ENCODE peak calls at places on chromosomes 11 and 22, in nine cellular contexts. X is CD8-positive, alpha-beta memory T cell; R is CD8-positive, alpha-beta T cell; A is neural progenitor cell; K is body of pancreas; O is effector memory CD4-positive, alpha-beta T cell; F is AG04450; B is adrenal gland; E is uterus. L is an unnamed sample.

GRCh38 chr11:35031869-35032268 is 107.1 kb upstream of the CD44 start:
- DNase-seq in X (no peak), R (no peak), A (no peak), K (no peak), O (no peak), F (no peak), B (no peak), E (no peak), L (no peak)

GRCh38 chr11:65388731-65389130 is 2.3 kb downstream of the FRMD8 start:
- DNase-seq in X (no peak), R (no peak), A (no peak), K (no peak), O (no peak), F (no peak), B (no peak), E (no peak), L (no peak)

GRCh38 chr11:71949034-71949433 is 20.2 kb downstream of the RNF121 start:
- DNase-seq in X (no peak), R (no peak), A (no peak), K (no peak), O (no peak), F (no peak), B (no peak), E (no peak), L (no peak)

GRCh38 chr22:22075382-22076163 is 93.0 kb upstream of the TOP3B start:
- DNase-seq in X (no peak), R (no peak), A (no peak), K (no peak), O (no peak), F (no peak), B (no peak), E (no peak), L (no peak)

GRCh38 chr11:46665356-46665755 is 35.1 kb downstream of the ARHGAP1 start:
- DNase-seq in X (no peak), R (no peak), A (no peak), K (no peak), O (no peak), F (no peak), B (no peak), E (no peak), L (no peak)

GRCh38 chr22:44020981-44021380 is 3.1 kb upstream of the PARVB start:
- DNase-seq in X (no peak), R (no peak), A (no peak), K (no peak), O (no peak), F (no peak), B (no peak), E (no peak), L (no peak)

GRCh38 chr22:37237371-37238268 is 6.4 kb downstream of the RAC2 start:
- DNase-seq in X (no peak), R (peak), A (no peak), K (no peak), O (no peak), F (no peak), B (no peak), E (no peak), L (no peak)

GRCh38 chr11:120208777-120209176 is 2.1 kb upstream of the OAF start:
- DNase-seq in X (no peak), R (no peak), A (no peak), K (peak), O (no peak), F (no peak), B (peak), E (peak), L (no peak)

GRCh38 chr11:114288139-114288538 is 8.1 kb upstream of the NNMT start:
- DNase-seq in X (no peak), R (no peak), A (no peak), K (no peak), O (no peak), F (no peak), B (no peak), E (no peak), L (no peak)

GRCh38 chr11:9529333-9529648 is 44.2 kb upstream of the WEE1 start:
- DNase-seq in X (no peak), R (no peak), A (no peak), K (peak), O (no peak), F (no peak), B (peak), E (peak), L (no peak)

GRCh38 chr11:10301656-10302293 is 3.1 kb upstream of the ADM start:
- DNase-seq in X (no peak), R (no peak), A (no peak), K (no peak), O (no peak), F (no peak), B (no peak), E (no peak), L (no peak)

GRCh38 chr22:35900483-35901168 is 128.0 kb downstream of the RBFOX2 start:
- DNase-seq in X (peak), R (no peak), A (no peak), K (no peak), O (no peak), F (no peak), B (no peak), E (no peak), L (no peak)

GRCh38 chr22:19115628-19116027 is 6.6 kb downstream of the DGCR2 start:
- DNase-seq in X (no peak), R (no peak), A (no peak), K (no peak), O (no peak), F (no peak), B (no peak), E (no peak), L (no peak)

GRCh38 chr11:126592496-126593410 is 237.3 kb downstream of the ST3GAL4 start:
- DNase-seq in X (no peak), R (no peak), A (peak), K (no peak), O (no peak), F (no peak), B (no peak), E (no peak), L (no peak)

GRCh38 chr11:79313513-79313912 is 127.3 kb downstream of the TENM4 start:
- DNase-seq in X (no peak), R (no peak), A (no peak), K (no peak), O (no peak), F (no peak), B (no peak), E (no peak), L (no peak)

GRCh38 chr11:10895285-10895684 is 37.4 kb upstream of the ZBED5 start:
- DNase-seq in X (no peak), R (no peak), A (no peak), K (no peak), O (no peak), F (no peak), B (no peak), E (no peak), L (no peak)

GRCh38 chr22:19524170-19525115 is at the start of gene CLDN5:
- DNase-seq in X (no peak), R (no peak), A (peak), K (no peak), O (no peak), F (no peak), B (peak), E (peak), L (no peak)

GRCh38 chr11:101061606-101062005 is 68.0 kb downstream of the PGR start:
- DNase-seq in X (no peak), R (no peak), A (no peak), K (no peak), O (no peak), F (no peak), B (no peak), E (no peak), L (no peak)

GRCh38 chr11:126628790-126629621 is 273.5 kb downstream of the ST3GAL4 start:
- DNase-seq in X (no peak), R (no peak), A (no peak), K (no peak), O (no peak), F (peak), B (no peak), E (no peak), L (no peak)

GRCh38 chr11:19595840-19596751 is 116.5 kb upstream of the NAV2 start:
- DNase-seq in X (no peak), R (no peak), A (no peak), K (no peak), O (no peak), F (peak), B (peak), E (peak), L (no peak)

GRCh38 chr11:119615003-119615878 is 113.8 kb downstream of the NECTIN1 start:
- DNase-seq in X (no peak), R (no peak), A (no peak), K (peak), O (no peak), F (peak), B (no peak), E (no peak), L (no peak)

GRCh38 chr11:85884581-85885021 is 29.4 kb downstream of the CCDC83 start:
- DNase-seq in X (no peak), R (no peak), A (no peak), K (no peak), O (no peak), F (no peak), B (no peak), E (no peak), L (no peak)

GRCh38 chr22:28012811-28013460 is 93.9 kb upstream of the PITPNB start:
- DNase-seq in X (no peak), R (no peak), A (no peak), K (no peak), O (no peak), F (no peak), B (no peak), E (no peak), L (no peak)

GRCh38 chr22:36363378-36363931 is 24.3 kb downstream of the MYH9 start:
- DNase-seq in X (no peak), R (no peak), A (no peak), K (peak), O (no peak), F (no peak), B (no peak), E (no peak), L (no peak)

GRCh38 chr11:94007426-94007825 is 13.7 kb upstream of the HEPHL1 start:
- DNase-seq in X (no peak), R (no peak), A (no peak), K (no peak), O (no peak), F (no peak), B (no peak), E (no peak), L (no peak)

GRCh38 chr11:65479184-65480145 is 19.4 kb upstream of the MALAT1 start:
- DNase-seq in X (no peak), R (no peak), A (peak), K (peak), O (no peak), F (no peak), B (peak), E (peak), L (no peak)

GRCh38 chr11:86795962-86796361 is 4.4 kb upstream of the PRSS23 start:
- DNase-seq in X (no peak), R (no peak), A (no peak), K (no peak), O (no peak), F (no peak), B (no peak), E (no peak), L (no peak)

GRCh38 chr22:23752750-23753149 is 1.5 kb downstream of the VPREB3 start:
- DNase-seq in X (no peak), R (no peak), A (no peak), K (no peak), O (no peak), F (no peak), B (no peak), E (no peak), L (no peak)

GRCh38 chr11:46327829-46328228 is 19.4 kb upstream of the DGKZ start:
- DNase-seq in X (no peak), R (no peak), A (no peak), K (no peak), O (no peak), F (no peak), B (no peak), E (no peak), L (no peak)

GRCh38 chr11:19816040-19816439 is 103.4 kb downstream of the NAV2 start:
- DNase-seq in X (no peak), R (no peak), A (no peak), K (peak), O (no peak), F (no peak), B (no peak), E (no peak), L (no peak)

GRCh38 chr11:114883472-114883871 is 205.1 kb downstream of the NXPE2 start:
- DNase-seq in X (no peak), R (no peak), A (no peak), K (no peak), O (no peak), F (no peak), B (no peak), E (no peak), L (no peak)

GRCh38 chr11:925158-925495 is 543 bp upstream of the AP2A2 start:
- DNase-seq in X (no peak), R (no peak), A (peak), K (no peak), O (no peak), F (no peak), B (peak), E (peak), L (peak)
- H3K27ac ChIP-seq in X (peak), R (no peak), A (no peak), K (peak), O (no peak), F (no peak), B (no peak), E (peak), L (no peak)

DNA sequence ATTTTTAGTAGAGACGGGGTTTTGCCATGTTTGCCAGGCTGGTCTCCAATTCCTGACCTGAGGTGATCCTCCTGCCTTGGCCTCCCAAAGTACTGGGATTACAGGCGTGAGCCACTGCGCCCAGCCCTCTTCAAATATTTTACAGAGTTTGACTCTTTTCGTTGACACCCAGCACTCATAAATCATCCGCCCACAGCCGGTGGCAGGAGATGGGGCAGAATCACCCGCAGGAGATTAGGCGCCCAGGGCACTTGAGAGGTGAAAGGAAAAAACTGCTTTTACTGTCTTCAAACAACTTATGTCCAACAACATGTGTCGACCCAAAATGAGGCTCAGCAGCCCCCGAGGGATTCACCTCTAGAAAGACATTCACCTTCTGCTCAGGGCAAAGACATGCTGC is 56.9 kb downstream of the OSBP2 start:
- DNase-seq in X (no peak), R (no peak), A (no peak), K (no peak), O (no peak), F (no peak), B (no peak), E (no peak), L (no peak)
- H3K27ac ChIP-seq in X (no peak), R (no peak), A (no peak), K (no peak), O (no peak), F (no peak), B (no peak), E (no peak), L (no peak)

GRCh38 chr22:42610211-42610610 is 4.5 kb downstream of the POLDIP3 start:
- DNase-seq in X (no peak), R (no peak), A (no peak), K (no peak), O (no peak), F (no peak), B (no peak), E (no peak), L (no peak)
- H3K27ac ChIP-seq in X (no peak), R (no peak), A (no peak), K (peak), O (no peak), F (peak), B (no peak), E (no peak), L (no peak)

DNA sequence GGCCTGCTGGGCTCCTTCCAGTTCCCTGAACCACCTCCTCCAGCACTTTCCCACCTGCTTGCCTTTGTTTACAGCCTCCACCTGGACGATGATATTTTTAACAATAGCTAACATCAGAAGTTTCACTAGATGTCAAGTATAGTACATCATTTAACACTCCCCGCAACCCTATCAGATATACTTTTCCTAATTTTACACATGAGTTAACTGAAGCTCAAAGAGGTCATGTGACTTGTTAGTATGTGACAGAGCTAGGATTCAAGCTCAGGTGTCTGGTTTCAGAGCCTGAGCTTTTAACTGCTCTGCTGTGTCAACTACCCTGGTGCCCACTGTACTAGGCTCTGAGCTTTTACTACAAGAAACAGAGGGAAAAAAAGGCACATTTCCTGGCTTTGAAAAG is 14.3 kb upstream of the HPX start:
- DNase-seq in X (no peak), R (no peak), A (no peak), K (no peak), O (no peak), F (no peak), B (no peak), E (no peak), L (no peak)
- H3K27ac ChIP-seq in X (no peak), R (no peak), A (no peak), K (no peak), O (no peak), F (no peak), B (no peak), E (no peak), L (no peak)

DNA sequence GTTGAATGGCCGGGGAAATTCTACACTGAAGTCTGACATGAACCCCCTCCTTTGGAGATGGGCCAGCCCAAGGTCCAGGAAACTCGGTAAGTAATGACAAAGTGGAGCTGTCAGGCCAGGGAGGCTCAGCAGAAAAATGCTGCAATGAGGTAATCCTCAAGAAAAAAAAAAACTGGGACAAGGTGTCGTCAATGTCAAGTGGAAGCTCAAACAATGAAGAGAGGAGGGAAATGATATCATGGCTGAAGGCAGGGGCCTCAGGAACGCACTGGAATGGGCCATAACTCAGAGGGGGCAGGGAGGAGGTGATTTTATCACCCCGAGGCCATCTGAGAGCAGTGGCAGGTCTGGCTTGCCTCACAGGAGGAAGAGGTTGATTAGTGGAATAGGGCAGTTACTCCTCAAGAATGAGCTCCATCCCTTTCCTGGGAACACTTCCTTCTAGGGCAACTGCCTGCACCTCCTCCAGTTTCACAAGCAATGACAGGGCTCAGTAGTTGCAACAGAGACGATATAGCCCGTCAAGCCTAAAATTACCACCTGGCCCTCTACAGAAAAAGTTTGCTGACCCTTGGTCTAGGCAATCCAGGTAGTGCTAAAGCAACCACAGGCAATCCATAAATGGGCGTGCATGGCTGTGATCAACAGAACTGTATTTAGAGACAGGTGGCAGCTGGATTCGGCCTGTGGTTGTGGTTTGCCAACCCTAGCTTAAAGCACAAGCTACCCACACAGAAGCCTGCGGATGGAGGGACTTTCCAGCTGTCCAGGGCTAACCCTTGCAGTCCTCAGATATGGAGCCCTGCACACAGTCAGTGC is 65.2 kb downstream of the FBXO7 start:
- DNase-seq in X (no peak), R (no peak), A (no peak), K (no peak), O (no peak), F (no peak), B (peak), E (no peak), L (no peak)
- H3K27ac ChIP-seq in X (no peak), R (no peak), A (no peak), K (no peak), O (no peak), F (no peak), B (no peak), E (peak), L (no peak)

GRCh38 chr11:12900496-12900895 is 108.6 kb upstream of the RASSF10 start:
- DNase-seq in X (no peak), R (no peak), A (no peak), K (peak), O (no peak), F (peak), B (no peak), E (no peak), L (no peak)

GRCh38 chr11:12897390-12897789 is 111.7 kb upstream of the RASSF10 start:
- DNase-seq in X (no peak), R (no peak), A (no peak), K (peak), O (no peak), F (no peak), B (peak), E (no peak), L (no peak)

GRCh38 chr11:12901272-12901671 is 107.8 kb upstream of the RASSF10 start:
- DNase-seq in X (no peak), R (no peak), A (no peak), K (no peak), O (no peak), F (no peak), B (no peak), E (no peak), L (no peak)

GRCh38 chr11:12893787-12894672 is 115.1 kb upstream of the RASSF10 start:
- DNase-seq in X (peak), R (peak), A (peak), K (peak), O (peak), F (no peak), B (peak), E (peak), L (peak)

GRCh38 chr11:12897867-12898266 is 111.2 kb upstream of the RASSF10 start:
- DNase-seq in X (no peak), R (no peak), A (no peak), K (peak), O (no peak), F (no peak), B (no peak), E (no peak), L (no peak)
- H3K27ac ChIP-seq in X (no peak), R (no peak), A (no peak), K (peak), O (no peak), F (no peak), B (no peak), E (peak), L (no peak)

GRCh38 chr11:12318791-12319733 is 58.3 kb upstream of the PARVA start:
- DNase-seq in X (no peak), R (no peak), A (no peak), K (peak), O (no peak), F (peak), B (no peak), E (no peak), L (no peak)
- H3K27ac ChIP-seq in X (no peak), R (no peak), A (no peak), K (no peak), O (no peak), F (peak), B (no peak), E (peak), L (no peak)

DNA sequence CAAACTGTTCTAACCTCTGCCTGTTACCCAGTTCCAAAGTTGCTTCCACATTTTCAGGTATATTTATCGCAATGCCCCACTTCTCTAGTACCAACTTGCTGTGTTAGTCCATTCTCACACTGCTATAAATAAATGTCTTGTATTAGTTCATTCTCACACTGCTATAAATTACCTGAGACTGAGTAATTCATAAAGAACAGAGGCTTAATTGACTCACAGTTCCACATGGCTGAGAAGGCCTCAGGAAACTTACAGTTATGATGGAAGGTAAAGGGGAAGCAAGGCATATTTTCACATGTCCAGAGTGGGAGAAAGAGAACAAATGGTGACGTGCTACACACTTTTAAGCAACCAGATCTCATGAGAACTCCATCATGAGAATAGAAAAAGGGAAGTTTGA is 130.4 kb upstream of the C11orf87 start:
- DNase-seq in X (no peak), R (no peak), A (no peak), K (no peak), O (no peak), F (no peak), B (no peak), E (no peak), L (no peak)
- H3K27ac ChIP-seq in X (no peak), R (no peak), A (no peak), K (no peak), O (no peak), F (no peak), B (no peak), E (no peak), L (no peak)

L was measured in CD4-positive, CD25-positive, alpha-beta regulatory T cell.